ENCODE peak calls at places on chromosomes 4 and X, in seven cellular contexts. One of them, this sample, is unnamed.

GRCh38 chrX:101744085-101744484 is 84.4 kb upstream of the ARMCX2 start:
- DNase-seq in Peyer's patch: no peak
- DNase-seq in coronary artery: no peak
- DNase-seq in renal cortical epithelial cell: no peak
- DNase-seq in GM04503: no peak
- DNase-seq in stimulated activated CD4-positive, alpha-beta T cell treated with anti-CD3 and anti-CD28 coated beads, Interleukin-1b, Interleukin-23, amount 100 ng/mL, for 1 hour: no peak
- DNase-seq in HEK293T: no peak
- DNase-seq in this sample: no peak

GRCh38 chr4:110196206-110196870 is 2.1 kb downstream of the ELOVL6 start:
- DNase-seq in renal cortical epithelial cell: peak
- DNase-seq in coronary artery: peak
- DNase-seq in GM04503: no peak
- DNase-seq in HEK293T: peak
- DNase-seq in stimulated activated CD4-positive, alpha-beta T cell treated with anti-CD3 and anti-CD28 coated beads, Interleukin-1b, Interleukin-23, amount 100 ng/mL, for 1 hour: no peak
- DNase-seq in Peyer's patch: peak
- DNase-seq in this sample: peak

GRCh38 chr4:141599853-141600252 is 36.5 kb upstream of the IL15 start:
- DNase-seq in Peyer's patch: no peak
- DNase-seq in renal cortical epithelial cell: no peak
- DNase-seq in coronary artery: no peak
- DNase-seq in HEK293T: no peak
- DNase-seq in stimulated activated CD4-positive, alpha-beta T cell treated with anti-CD3 and anti-CD28 coated beads, Interleukin-1b, Interleukin-23, amount 100 ng/mL, for 1 hour: no peak
- DNase-seq in GM04503: no peak
- DNase-seq in this sample: peak

GRCh38 chr4:681736-682451 is 7.1 kb downstream of the SLC49A3 start:
- DNase-seq in Peyer's patch: peak
- DNase-seq in renal cortical epithelial cell: no peak
- DNase-seq in HEK293T: peak
- DNase-seq in GM04503: no peak
- DNase-seq in coronary artery: no peak
- DNase-seq in stimulated activated CD4-positive, alpha-beta T cell treated with anti-CD3 and anti-CD28 coated beads, Interleukin-1b, Interleukin-23, amount 100 ng/mL, for 1 hour: no peak
- DNase-seq in this sample: no peak

GRCh38 chrX:15564981-15565579 is 35.7 kb downstream of the ACE2 start:
- DNase-seq in stimulated activated CD4-positive, alpha-beta T cell treated with anti-CD3 and anti-CD28 coated beads, Interleukin-1b, Interleukin-23, amount 100 ng/mL, for 1 hour: no peak
- DNase-seq in GM04503: peak
- DNase-seq in HEK293T: peak
- DNase-seq in coronary artery: peak
- DNase-seq in Peyer's patch: no peak
- DNase-seq in renal cortical epithelial cell: peak
- DNase-seq in this sample: peak

GRCh38 chr4:42816189-42816588 is 76.3 kb upstream of the GRXCR1 start:
- DNase-seq in Peyer's patch: no peak
- DNase-seq in HEK293T: no peak
- DNase-seq in renal cortical epithelial cell: no peak
- DNase-seq in GM04503: no peak
- DNase-seq in coronary artery: no peak
- DNase-seq in stimulated activated CD4-positive, alpha-beta T cell treated with anti-CD3 and anti-CD28 coated beads, Interleukin-1b, Interleukin-23, amount 100 ng/mL, for 1 hour: no peak
- DNase-seq in this sample: no peak

GRCh38 chr4:182825003-182825402 is 92.2 kb downstream of the DCTD start:
- DNase-seq in coronary artery: no peak
- DNase-seq in renal cortical epithelial cell: no peak
- DNase-seq in GM04503: no peak
- DNase-seq in Peyer's patch: no peak
- DNase-seq in stimulated activated CD4-positive, alpha-beta T cell treated with anti-CD3 and anti-CD28 coated beads, Interleukin-1b, Interleukin-23, amount 100 ng/mL, for 1 hour: no peak
- DNase-seq in HEK293T: no peak
- DNase-seq in this sample: no peak

GRCh38 chr4:15238720-15239119 is 189.1 kb upstream of the C1QTNF7 start:
- DNase-seq in stimulated activated CD4-positive, alpha-beta T cell treated with anti-CD3 and anti-CD28 coated beads, Interleukin-1b, Interleukin-23, amount 100 ng/mL, for 1 hour: no peak
- DNase-seq in Peyer's patch: no peak
- DNase-seq in renal cortical epithelial cell: peak
- DNase-seq in GM04503: no peak
- DNase-seq in coronary artery: no peak
- DNase-seq in HEK293T: peak
- DNase-seq in this sample: peak

GRCh38 chrX:30597258-30598012 is 19.9 kb upstream of the TASL start:
- DNase-seq in stimulated activated CD4-positive, alpha-beta T cell treated with anti-CD3 and anti-CD28 coated beads, Interleukin-1b, Interleukin-23, amount 100 ng/mL, for 1 hour: no peak
- DNase-seq in coronary artery: no peak
- DNase-seq in Peyer's patch: no peak
- DNase-seq in renal cortical epithelial cell: no peak
- DNase-seq in GM04503: no peak
- DNase-seq in HEK293T: no peak
- DNase-seq in this sample: no peak

GRCh38 chr4:6754481-6755087 is 27.9 kb upstream of the KIAA0232 start:
- DNase-seq in renal cortical epithelial cell: no peak
- DNase-seq in HEK293T: no peak
- DNase-seq in stimulated activated CD4-positive, alpha-beta T cell treated with anti-CD3 and anti-CD28 coated beads, Interleukin-1b, Interleukin-23, amount 100 ng/mL, for 1 hour: no peak
- DNase-seq in Peyer's patch: no peak
- DNase-seq in GM04503: no peak
- DNase-seq in coronary artery: no peak
- DNase-seq in this sample: no peak

GRCh38 chrX:10259716-10260115 is 102.9 kb downstream of the CLCN4 start:
- DNase-seq in renal cortical epithelial cell: no peak
- DNase-seq in GM04503: peak
- DNase-seq in stimulated activated CD4-positive, alpha-beta T cell treated with anti-CD3 and anti-CD28 coated beads, Interleukin-1b, Interleukin-23, amount 100 ng/mL, for 1 hour: no peak
- DNase-seq in Peyer's patch: no peak
- DNase-seq in HEK293T: no peak
- DNase-seq in coronary artery: no peak
- DNase-seq in this sample: no peak

GRCh38 chr4:188254211-188254610 is 115.0 kb downstream of the TRIML1 start:
- DNase-seq in stimulated activated CD4-positive, alpha-beta T cell treated with anti-CD3 and anti-CD28 coated beads, Interleukin-1b, Interleukin-23, amount 100 ng/mL, for 1 hour: no peak
- DNase-seq in Peyer's patch: no peak
- DNase-seq in GM04503: no peak
- DNase-seq in coronary artery: no peak
- DNase-seq in renal cortical epithelial cell: no peak
- DNase-seq in HEK293T: no peak
- DNase-seq in this sample: no peak

GRCh38 chr4:154982187-154983047 is 201.3 kb downstream of the RBM46 start:
- DNase-seq in coronary artery: peak
- DNase-seq in Peyer's patch: no peak
- DNase-seq in renal cortical epithelial cell: peak
- DNase-seq in GM04503: no peak
- DNase-seq in stimulated activated CD4-positive, alpha-beta T cell treated with anti-CD3 and anti-CD28 coated beads, Interleukin-1b, Interleukin-23, amount 100 ng/mL, for 1 hour: no peak
- DNase-seq in HEK293T: peak
- DNase-seq in this sample: peak

GRCh38 chr4:6343950-6344408 is 74.3 kb downstream of the WFS1 start:
- DNase-seq in HEK293T: no peak
- DNase-seq in Peyer's patch: no peak
- DNase-seq in coronary artery: no peak
- DNase-seq in stimulated activated CD4-positive, alpha-beta T cell treated with anti-CD3 and anti-CD28 coated beads, Interleukin-1b, Interleukin-23, amount 100 ng/mL, for 1 hour: no peak
- DNase-seq in renal cortical epithelial cell: peak
- DNase-seq in GM04503: peak
- DNase-seq in this sample: peak

GRCh38 chrX:109911046-109911445 is 91.9 kb upstream of the TMEM164 start:
- DNase-seq in GM04503: no peak
- DNase-seq in coronary artery: no peak
- DNase-seq in HEK293T: no peak
- DNase-seq in Peyer's patch: no peak
- DNase-seq in stimulated activated CD4-positive, alpha-beta T cell treated with anti-CD3 and anti-CD28 coated beads, Interleukin-1b, Interleukin-23, amount 100 ng/mL, for 1 hour: no peak
- DNase-seq in renal cortical epithelial cell: peak
- DNase-seq in this sample: no peak

GRCh38 chr4:26061248-26061986 is 147.4 kb downstream of the SMIM20 start:
- DNase-seq in coronary artery: no peak
- DNase-seq in Peyer's patch: no peak
- DNase-seq in GM04503: no peak
- DNase-seq in stimulated activated CD4-positive, alpha-beta T cell treated with anti-CD3 and anti-CD28 coated beads, Interleukin-1b, Interleukin-23, amount 100 ng/mL, for 1 hour: no peak
- DNase-seq in renal cortical epithelial cell: peak
- DNase-seq in HEK293T: peak
- DNase-seq in this sample: peak

GRCh38 chr4:87497141-87497540 is 32.0 kb downstream of the SPARCL1 start:
- DNase-seq in coronary artery: no peak
- DNase-seq in HEK293T: peak
- DNase-seq in stimulated activated CD4-positive, alpha-beta T cell treated with anti-CD3 and anti-CD28 coated beads, Interleukin-1b, Interleukin-23, amount 100 ng/mL, for 1 hour: no peak
- DNase-seq in renal cortical epithelial cell: no peak
- DNase-seq in Peyer's patch: no peak
- DNase-seq in GM04503: no peak
- DNase-seq in this sample: peak

GRCh38 chr4:77074961-77075855 is 581 bp downstream of the CCNI start:
- DNase-seq in Peyer's patch: peak
- DNase-seq in stimulated activated CD4-positive, alpha-beta T cell treated with anti-CD3 and anti-CD28 coated beads, Interleukin-1b, Interleukin-23, amount 100 ng/mL, for 1 hour: peak
- DNase-seq in GM04503: no peak
- DNase-seq in coronary artery: peak
- DNase-seq in HEK293T: peak
- DNase-seq in renal cortical epithelial cell: peak
- DNase-seq in this sample: peak

GRCh38 chrX:866441-866990 is 235.9 kb downstream of the SHOX start:
- DNase-seq in stimulated activated CD4-positive, alpha-beta T cell treated with anti-CD3 and anti-CD28 coated beads, Interleukin-1b, Interleukin-23, amount 100 ng/mL, for 1 hour: no peak
- DNase-seq in Peyer's patch: no peak
- DNase-seq in renal cortical epithelial cell: no peak
- DNase-seq in HEK293T: no peak
- DNase-seq in GM04503: no peak
- DNase-seq in coronary artery: no peak
- DNase-seq in this sample: no peak